ENCODE peak calls at places on chromosomes 6 and 20, in five cellular contexts. One of them, this sample, is unnamed.

GRCh38 chr6:159134701-159135364 is 34.4 kb upstream of the FNDC1 start:
- DNase-seq in neural progenitor cell: peak; percentile 76
- DNase-seq in cardiac fibroblast: peak; percentile 71
- DNase-seq in right cardiac atrium: peak; percentile 51
- DNase-seq in fibroblast of lung: peak; percentile 62
- DNase-seq in this sample: no peak

GRCh38 chr6:122220254-122220653 is 179.2 kb upstream of the HSF2 start:
- DNase-seq in cardiac fibroblast: no peak
- DNase-seq in fibroblast of lung: no peak
- DNase-seq in neural progenitor cell: no peak
- DNase-seq in right cardiac atrium: no peak
- DNase-seq in this sample: no peak

GRCh38 chr6:232896-233640 is 59.2 kb upstream of the DUSP22 start:
- DNase-seq in neural progenitor cell: no peak
- DNase-seq in fibroblast of lung: no peak
- DNase-seq in cardiac fibroblast: no peak
- DNase-seq in right cardiac atrium: no peak
- DNase-seq in this sample: no peak

GRCh38 chr6:19587238-19587942 is 249.8 kb upstream of the ID4 start:
- DNase-seq in fibroblast of lung: no peak
- DNase-seq in cardiac fibroblast: no peak
- DNase-seq in neural progenitor cell: no peak
- DNase-seq in right cardiac atrium: no peak
- DNase-seq in this sample: no peak

GRCh38 chr6:166999845-167000253 is 652 bp downstream of the CEP43 start:
- DNase-seq in right cardiac atrium: no peak
- DNase-seq in cardiac fibroblast: peak; percentile 7
- DNase-seq in neural progenitor cell: no peak
- DNase-seq in fibroblast of lung: peak; percentile 5
- DNase-seq in this sample: no peak

GRCh38 chr6:162090734-162091133 is 636.8 kb downstream of the PRKN start:
- DNase-seq in neural progenitor cell: no peak
- DNase-seq in right cardiac atrium: no peak
- DNase-seq in cardiac fibroblast: peak; percentile 11
- DNase-seq in fibroblast of lung: peak; percentile 15
- DNase-seq in this sample: no peak

GRCh38 chr6:73656501-73657145 is 2.8 kb upstream of the SLC17A5 start:
- DNase-seq in right cardiac atrium: no peak
- DNase-seq in fibroblast of lung: no peak
- DNase-seq in neural progenitor cell: no peak
- DNase-seq in cardiac fibroblast: peak; percentile 38
- DNase-seq in this sample: no peak

GRCh38 chr20:25037288-25038102 is 20.4 kb downstream of the ACSS1 start:
- DNase-seq in cardiac fibroblast: no peak
- DNase-seq in neural progenitor cell: no peak
- DNase-seq in right cardiac atrium: no peak
- DNase-seq in fibroblast of lung: no peak
- DNase-seq in this sample: no peak

GRCh38 chr20:38452880-38453624 is 17.9 kb upstream of the SNHG17 start:
- DNase-seq in right cardiac atrium: peak; percentile 54
- DNase-seq in neural progenitor cell: no peak
- DNase-seq in fibroblast of lung: peak; percentile 59
- DNase-seq in cardiac fibroblast: peak; percentile 79
- DNase-seq in this sample: peak; percentile 71

GRCh38 chr6:159915397-159915796 is 24.6 kb downstream of the MAS1 start:
- DNase-seq in fibroblast of lung: no peak
- DNase-seq in cardiac fibroblast: no peak
- DNase-seq in neural progenitor cell: no peak
- DNase-seq in right cardiac atrium: no peak
- DNase-seq in this sample: no peak

GRCh38 chr6:24329022-24329421 is 28.8 kb downstream of the DCDC2 start:
- DNase-seq in cardiac fibroblast: peak; percentile 11
- DNase-seq in neural progenitor cell: no peak
- DNase-seq in fibroblast of lung: no peak
- DNase-seq in right cardiac atrium: no peak
- DNase-seq in this sample: no peak

GRCh38 chr6:24856246-24856599 is 57.5 kb upstream of the ARMH2 start:
- DNase-seq in right cardiac atrium: no peak
- DNase-seq in fibroblast of lung: no peak
- DNase-seq in cardiac fibroblast: no peak
- DNase-seq in neural progenitor cell: no peak
- DNase-seq in this sample: no peak

GRCh38 chr20:51327251-51327841 is 215.2 kb downstream of the NFATC2 start:
- DNase-seq in neural progenitor cell: no peak
- DNase-seq in fibroblast of lung: peak; percentile 79
- DNase-seq in right cardiac atrium: no peak
- DNase-seq in cardiac fibroblast: peak; percentile 96
- DNase-seq in this sample: no peak

GRCh38 chr6:22133352-22133751 is 163.5 kb downstream of the PRL start:
- DNase-seq in neural progenitor cell: no peak
- DNase-seq in cardiac fibroblast: no peak
- DNase-seq in right cardiac atrium: no peak
- DNase-seq in fibroblast of lung: no peak
- DNase-seq in this sample: no peak

GRCh38 chr6:4776967-4777925 is 1.0 kb downstream of the CDYL start:
- DNase-seq in fibroblast of lung: peak; percentile 47
- DNase-seq in cardiac fibroblast: peak; percentile 52
- DNase-seq in right cardiac atrium: peak; percentile 24
- DNase-seq in neural progenitor cell: peak; percentile 41
- DNase-seq in this sample: no peak

GRCh38 chr6:130675072-130675471 is 152.1 kb upstream of the SMLR1 start:
- DNase-seq in neural progenitor cell: no peak
- DNase-seq in right cardiac atrium: no peak
- DNase-seq in fibroblast of lung: peak; percentile 78
- DNase-seq in cardiac fibroblast: peak; percentile 80
- DNase-seq in this sample: no peak

GRCh38 chr20:11296951-11297350 is 620.7 kb upstream of the BTBD3 start:
- DNase-seq in cardiac fibroblast: peak; percentile 2
- DNase-seq in fibroblast of lung: peak; percentile 7
- DNase-seq in right cardiac atrium: no peak
- DNase-seq in neural progenitor cell: peak; percentile 65
- DNase-seq in this sample: no peak

GRCh38 chr6:20879526-20879925 is 345.3 kb downstream of the CDKAL1 start:
- DNase-seq in cardiac fibroblast: no peak
- DNase-seq in fibroblast of lung: no peak
- DNase-seq in neural progenitor cell: peak; percentile 23
- DNase-seq in right cardiac atrium: no peak
- DNase-seq in this sample: no peak

GRCh38 chr20:40493071-40493470 is 196.0 kb downstream of the MAFB start:
- DNase-seq in neural progenitor cell: no peak
- DNase-seq in fibroblast of lung: peak; percentile 91
- DNase-seq in cardiac fibroblast: peak; percentile 71
- DNase-seq in right cardiac atrium: peak; percentile 79
- DNase-seq in this sample: peak; percentile 94

GRCh38 chr6:13613029-13613594 is 2.0 kb upstream of the NOL7 start:
- DNase-seq in right cardiac atrium: no peak
- DNase-seq in fibroblast of lung: no peak
- DNase-seq in cardiac fibroblast: no peak
- DNase-seq in neural progenitor cell: no peak
- DNase-seq in this sample: no peak
- H3K4me3 ChIP-seq in right cardiac atrium: no peak overlapping the region
- H3K4me3 ChIP-seq in fibroblast of lung: no peak overlapping the region
- H3K4me3 ChIP-seq in cardiac fibroblast: no peak overlapping the region
- H3K4me3 ChIP-seq in neural progenitor cell: no peak overlapping the region
- H3K4me3 ChIP-seq in this sample: no peak overlapping the region

DNA sequence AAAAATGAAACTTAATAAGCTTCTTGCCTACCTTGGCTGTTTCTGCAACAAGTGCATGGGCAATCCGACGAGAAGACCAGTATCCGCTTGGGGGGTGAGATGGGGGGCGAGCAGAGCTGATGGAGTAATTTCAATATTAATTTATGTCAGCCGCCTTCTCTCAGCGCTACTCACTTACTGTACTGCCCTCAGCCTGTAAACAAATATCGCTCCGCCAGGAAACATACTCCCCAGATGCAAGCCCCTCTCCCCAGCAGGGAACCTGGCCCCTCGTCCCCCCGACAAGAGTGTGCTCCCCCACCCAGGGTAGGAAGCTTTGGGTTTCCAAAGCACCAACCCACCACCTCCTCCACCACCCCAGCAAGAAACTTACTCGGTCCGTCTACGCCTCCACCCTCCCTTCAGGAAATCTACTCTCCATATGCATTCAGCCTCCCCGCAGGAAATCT is 556 bp downstream of the TRERF1 start:
- DNase-seq in right cardiac atrium: no peak
- DNase-seq in cardiac fibroblast: no peak
- DNase-seq in neural progenitor cell: no peak
- DNase-seq in fibroblast of lung: peak; percentile 72
- DNase-seq in this sample: no peak
- H3K4me3 ChIP-seq in right cardiac atrium: peak overlapping the region; percentile 78
- H3K4me3 ChIP-seq in cardiac fibroblast: peak overlapping the region; percentile 73
- H3K4me3 ChIP-seq in neural progenitor cell: peak overlapping the region; percentile 78
- H3K4me3 ChIP-seq in fibroblast of lung: peak overlapping the region; percentile 91
- H3K4me3 ChIP-seq in this sample: peak overlapping the region; percentile 54

DNA sequence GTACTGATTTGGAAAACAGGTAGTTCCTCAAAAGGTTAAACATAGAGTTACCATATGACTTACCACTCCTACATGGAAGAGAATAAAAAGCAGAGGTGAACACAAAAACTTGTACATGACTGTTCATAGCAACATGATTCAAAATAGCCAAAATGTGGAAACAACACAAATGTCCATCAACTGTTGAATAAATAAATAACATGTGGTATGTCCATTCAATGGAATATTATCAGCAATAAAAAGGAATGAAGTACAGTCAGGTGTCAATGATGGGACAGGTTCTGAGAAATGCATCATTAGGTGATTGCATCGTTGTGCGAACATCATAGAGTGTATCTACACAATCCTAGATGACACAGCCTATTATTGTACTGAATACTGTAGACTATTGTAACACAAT is 35.3 kb downstream of the NOL4L start:
- DNase-seq in cardiac fibroblast: no peak
- DNase-seq in fibroblast of lung: no peak
- DNase-seq in neural progenitor cell: no peak
- DNase-seq in right cardiac atrium: no peak
- DNase-seq in this sample: no peak
- H3K4me3 ChIP-seq in cardiac fibroblast: no peak overlapping the region
- H3K4me3 ChIP-seq in fibroblast of lung: no peak overlapping the region
- H3K4me3 ChIP-seq in neural progenitor cell: no peak overlapping the region
- H3K4me3 ChIP-seq in right cardiac atrium: no peak overlapping the region
- H3K4me3 ChIP-seq in this sample: no peak overlapping the region

DNA sequence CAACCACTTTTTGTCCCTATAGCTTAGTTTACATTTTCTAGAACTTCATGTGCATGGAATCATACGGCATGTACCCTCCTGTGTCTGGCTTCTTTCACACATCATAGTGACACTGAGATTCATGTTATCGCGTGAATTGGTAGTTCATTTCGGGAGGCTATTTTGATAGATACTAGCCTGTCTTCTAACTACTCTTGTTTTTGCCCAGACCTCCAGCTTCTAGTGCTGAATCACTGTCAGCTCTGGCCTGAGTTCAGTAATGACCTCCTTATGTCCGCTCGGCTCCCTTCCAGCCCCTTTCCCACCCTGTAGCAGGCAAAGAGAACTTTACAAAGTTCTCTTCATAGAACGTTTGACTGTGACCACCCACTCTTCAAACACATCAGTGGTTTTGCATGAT is 14.1 kb downstream of the MYBL2 start:
- DNase-seq in fibroblast of lung: no peak
- DNase-seq in neural progenitor cell: no peak
- DNase-seq in cardiac fibroblast: no peak
- DNase-seq in right cardiac atrium: no peak
- DNase-seq in this sample: no peak
- H3K4me3 ChIP-seq in fibroblast of lung: no peak overlapping the region
- H3K4me3 ChIP-seq in neural progenitor cell: no peak overlapping the region
- H3K4me3 ChIP-seq in cardiac fibroblast: no peak overlapping the region
- H3K4me3 ChIP-seq in right cardiac atrium: no peak overlapping the region
- H3K4me3 ChIP-seq in this sample: no peak overlapping the region

DNA sequence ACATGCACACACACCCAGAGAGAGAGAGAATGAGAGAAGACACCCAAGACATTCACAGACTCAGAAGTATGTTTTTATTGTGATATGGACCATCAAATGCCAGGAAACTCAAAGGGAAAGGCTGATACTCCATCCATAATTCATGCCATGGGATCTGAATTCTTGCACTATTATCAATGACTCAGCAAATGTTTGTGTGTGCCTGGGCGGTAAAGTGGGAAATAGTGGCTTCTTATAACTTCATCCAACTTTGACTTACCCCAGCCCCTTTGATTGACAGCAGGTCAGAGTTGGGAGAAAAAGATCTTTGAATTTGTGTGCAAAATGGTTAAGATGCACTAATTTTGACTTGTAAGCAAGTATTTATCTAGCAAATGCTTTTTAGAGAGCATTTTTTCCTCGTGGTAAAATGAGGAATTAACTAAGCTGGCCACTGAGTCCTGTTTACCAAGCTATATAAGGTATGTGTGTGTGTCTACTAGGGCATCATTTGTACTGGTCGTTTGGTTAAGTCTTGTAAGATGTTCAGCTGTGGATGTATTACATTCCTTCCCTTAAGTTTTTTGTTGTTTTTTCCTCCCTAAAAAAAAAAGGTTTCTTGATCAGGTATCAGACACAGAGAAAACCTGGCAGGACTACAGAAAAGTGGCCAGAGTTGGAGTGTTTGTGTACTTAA is 3.1 kb upstream of the CCN2 start:
- DNase-seq in cardiac fibroblast: peak; percentile 80
- DNase-seq in right cardiac atrium: no peak
- DNase-seq in neural progenitor cell: no peak
- DNase-seq in fibroblast of lung: peak; percentile 53
- DNase-seq in this sample: no peak
- H3K4me3 ChIP-seq in cardiac fibroblast: no peak overlapping the region
- H3K4me3 ChIP-seq in right cardiac atrium: peak overlapping the region; percentile 66
- H3K4me3 ChIP-seq in neural progenitor cell: no peak overlapping the region
- H3K4me3 ChIP-seq in fibroblast of lung: no peak overlapping the region
- H3K4me3 ChIP-seq in this sample: no peak overlapping the region

GRCh38 chr6:43274916-43275597 is 23.0 kb upstream of the SLC22A7 start:
- DNase-seq in neural progenitor cell: peak; percentile 49
- DNase-seq in fibroblast of lung: no peak
- DNase-seq in cardiac fibroblast: no peak
- DNase-seq in right cardiac atrium: no peak
- DNase-seq in this sample: no peak
- H3K4me3 ChIP-seq in neural progenitor cell: peak overlapping the region; percentile 69
- H3K4me3 ChIP-seq in fibroblast of lung: no peak overlapping the region
- H3K4me3 ChIP-seq in cardiac fibroblast: no peak overlapping the region
- H3K4me3 ChIP-seq in right cardiac atrium: peak overlapping the region; percentile 64
- H3K4me3 ChIP-seq in this sample: peak overlapping the region; percentile 14